ENCODE peak calls at places on chromosomes 13 and 19, in ten cellular contexts. One of them, this sample, is unnamed.

GRCh38 chr19:41575998-41576397 is at the start of gene CEACAM21:
- DNase-seq in Peyer's patch: peak
- DNase-seq in IMR-90: no peak
- DNase-seq in stomach: peak
- DNase-seq in erythroblast: no peak
- DNase-seq in tibial nerve: no peak
- DNase-seq in HCT116: no peak
- DNase-seq in thyroid gland: peak
- DNase-seq in lower leg skin: peak
- DNase-seq in transverse colon: peak
- DNase-seq in this sample: no peak

GRCh38 chr19:15449620-15450527 is at the start of gene WIZ:
- DNase-seq in Peyer's patch: peak
- DNase-seq in IMR-90: peak
- DNase-seq in stomach: peak
- DNase-seq in erythroblast: peak
- DNase-seq in tibial nerve: peak
- DNase-seq in HCT116: no peak
- DNase-seq in thyroid gland: peak
- DNase-seq in lower leg skin: peak
- DNase-seq in transverse colon: peak
- DNase-seq in this sample: peak

GRCh38 chr19:1509589-1510441 is 3.0 kb downstream of the ADAMTSL5 start:
- DNase-seq in Peyer's patch: no peak
- DNase-seq in IMR-90: no peak
- DNase-seq in stomach: no peak
- DNase-seq in erythroblast: no peak
- DNase-seq in tibial nerve: no peak
- DNase-seq in HCT116: no peak
- DNase-seq in thyroid gland: no peak
- DNase-seq in lower leg skin: no peak
- DNase-seq in transverse colon: no peak
- DNase-seq in this sample: no peak

GRCh38 chr13:75762066-75762937 is 126.2 kb downstream of the LMO7 start:
- DNase-seq in Peyer's patch: peak
- DNase-seq in IMR-90: peak
- DNase-seq in stomach: peak
- DNase-seq in erythroblast: no peak
- DNase-seq in tibial nerve: no peak
- DNase-seq in HCT116: no peak
- DNase-seq in thyroid gland: peak
- DNase-seq in lower leg skin: peak
- DNase-seq in transverse colon: no peak
- DNase-seq in this sample: no peak

GRCh38 chr13:42747399-42747873 is 33.9 kb upstream of the FAM216B start:
- DNase-seq in Peyer's patch: peak
- DNase-seq in IMR-90: peak
- DNase-seq in stomach: no peak
- DNase-seq in erythroblast: no peak
- DNase-seq in tibial nerve: no peak
- DNase-seq in HCT116: no peak
- DNase-seq in thyroid gland: no peak
- DNase-seq in lower leg skin: no peak
- DNase-seq in transverse colon: no peak
- DNase-seq in this sample: no peak

GRCh38 chr13:109141716-109142115 is 512.3 kb downstream of the MYO16 start:
- DNase-seq in Peyer's patch: no peak
- DNase-seq in IMR-90: no peak
- DNase-seq in stomach: no peak
- DNase-seq in erythroblast: no peak
- DNase-seq in tibial nerve: no peak
- DNase-seq in HCT116: no peak
- DNase-seq in thyroid gland: no peak
- DNase-seq in lower leg skin: no peak
- DNase-seq in transverse colon: no peak
- DNase-seq in this sample: no peak

GRCh38 chr19:8135946-8136618 is 13.3 kb downstream of the FBN3 start:
- DNase-seq in Peyer's patch: no peak
- DNase-seq in IMR-90: no peak
- DNase-seq in stomach: no peak
- DNase-seq in erythroblast: no peak
- DNase-seq in tibial nerve: no peak
- DNase-seq in HCT116: no peak
- DNase-seq in thyroid gland: no peak
- DNase-seq in lower leg skin: no peak
- DNase-seq in transverse colon: no peak
- DNase-seq in this sample: no peak

GRCh38 chr19:31715249-31715944 is 366.2 kb upstream of the TSHZ3 start:
- DNase-seq in Peyer's patch: no peak
- DNase-seq in IMR-90: no peak
- DNase-seq in stomach: no peak
- DNase-seq in erythroblast: no peak
- DNase-seq in tibial nerve: peak
- DNase-seq in HCT116: no peak
- DNase-seq in thyroid gland: no peak
- DNase-seq in lower leg skin: no peak
- DNase-seq in transverse colon: no peak
- DNase-seq in this sample: no peak

GRCh38 chr13:109323338-109323737 is 463.0 kb downstream of the IRS2 start:
- DNase-seq in Peyer's patch: no peak
- DNase-seq in IMR-90: no peak
- DNase-seq in stomach: no peak
- DNase-seq in erythroblast: no peak
- DNase-seq in tibial nerve: no peak
- DNase-seq in HCT116: no peak
- DNase-seq in thyroid gland: no peak
- DNase-seq in lower leg skin: no peak
- DNase-seq in transverse colon: no peak
- DNase-seq in this sample: no peak

GRCh38 chr13:79171131-79172061 is 234.7 kb downstream of the RBM26 start:
- DNase-seq in Peyer's patch: no peak
- DNase-seq in IMR-90: no peak
- DNase-seq in stomach: no peak
- DNase-seq in erythroblast: no peak
- DNase-seq in tibial nerve: no peak
- DNase-seq in HCT116: no peak
- DNase-seq in thyroid gland: no peak
- DNase-seq in lower leg skin: no peak
- DNase-seq in transverse colon: no peak
- DNase-seq in this sample: no peak

GRCh38 chr19:2488405-2488941 is 12.5 kb downstream of the GADD45B start:
- DNase-seq in Peyer's patch: peak
- DNase-seq in IMR-90: no peak
- DNase-seq in stomach: no peak
- DNase-seq in erythroblast: no peak
- DNase-seq in tibial nerve: no peak
- DNase-seq in HCT116: no peak
- DNase-seq in thyroid gland: peak
- DNase-seq in lower leg skin: no peak
- DNase-seq in transverse colon: peak
- DNase-seq in this sample: no peak

GRCh38 chr19:18304194-18304495 is 18.7 kb downstream of the LSM4 start:
- DNase-seq in Peyer's patch: no peak
- DNase-seq in IMR-90: no peak
- DNase-seq in stomach: no peak
- DNase-seq in erythroblast: no peak
- DNase-seq in tibial nerve: no peak
- DNase-seq in HCT116: no peak
- DNase-seq in thyroid gland: no peak
- DNase-seq in lower leg skin: no peak
- DNase-seq in transverse colon: no peak
- DNase-seq in this sample: no peak

GRCh38 chr13:21458816-21459701 is at the start of gene ZDHHC20:
- DNase-seq in Peyer's patch: peak
- DNase-seq in IMR-90: peak
- DNase-seq in stomach: peak
- DNase-seq in erythroblast: peak
- DNase-seq in tibial nerve: peak
- DNase-seq in HCT116: no peak
- DNase-seq in thyroid gland: peak
- DNase-seq in lower leg skin: peak
- DNase-seq in transverse colon: peak
- DNase-seq in this sample: peak

GRCh38 chr13:21465710-21466160 is 6.6 kb upstream of the ZDHHC20 start:
- DNase-seq in Peyer's patch: no peak
- DNase-seq in IMR-90: no peak
- DNase-seq in stomach: peak
- DNase-seq in erythroblast: no peak
- DNase-seq in tibial nerve: no peak
- DNase-seq in HCT116: no peak
- DNase-seq in thyroid gland: no peak
- DNase-seq in lower leg skin: no peak
- DNase-seq in transverse colon: peak
- DNase-seq in this sample: no peak

GRCh38 chr13:21458457-21458815 is 667 bp downstream of the ZDHHC20 start:
- DNase-seq in Peyer's patch: peak
- DNase-seq in IMR-90: no peak
- DNase-seq in stomach: peak
- DNase-seq in erythroblast: peak
- DNase-seq in tibial nerve: no peak
- DNase-seq in HCT116: no peak
- DNase-seq in thyroid gland: peak
- DNase-seq in lower leg skin: peak
- DNase-seq in transverse colon: peak
- DNase-seq in this sample: peak

GRCh38 chr13:21466527-21466926 is 7.4 kb upstream of the ZDHHC20 start:
- DNase-seq in Peyer's patch: no peak
- DNase-seq in IMR-90: no peak
- DNase-seq in stomach: peak
- DNase-seq in erythroblast: no peak
- DNase-seq in tibial nerve: no peak
- DNase-seq in HCT116: no peak
- DNase-seq in thyroid gland: no peak
- DNase-seq in lower leg skin: no peak
- DNase-seq in transverse colon: no peak
- DNase-seq in this sample: no peak

GRCh38 chr13:21463424-21463823 is 4.3 kb upstream of the ZDHHC20 start:
- DNase-seq in Peyer's patch: no peak
- DNase-seq in IMR-90: no peak
- DNase-seq in stomach: no peak
- DNase-seq in erythroblast: no peak
- DNase-seq in tibial nerve: no peak
- DNase-seq in HCT116: no peak
- DNase-seq in thyroid gland: no peak
- DNase-seq in lower leg skin: no peak
- DNase-seq in transverse colon: no peak
- DNase-seq in this sample: no peak
- TF ChIP-seq POLR2A in Peyer's patch: no peak
- TF ChIP-seq POLR2A in IMR-90: no peak
- TF ChIP-seq POLR2A in stomach: no peak
- TF ChIP-seq POLR2A in erythroblast: no peak
- TF ChIP-seq POLR2A in tibial nerve: no peak
- TF ChIP-seq POLR2A in HCT116: no peak
- TF ChIP-seq POLR2A in thyroid gland: no peak
- TF ChIP-seq POLR2A in lower leg skin: no peak
- TF ChIP-seq POLR2A in transverse colon: no peak
- TF ChIP-seq POLR2A in this sample: no peak

DNA sequence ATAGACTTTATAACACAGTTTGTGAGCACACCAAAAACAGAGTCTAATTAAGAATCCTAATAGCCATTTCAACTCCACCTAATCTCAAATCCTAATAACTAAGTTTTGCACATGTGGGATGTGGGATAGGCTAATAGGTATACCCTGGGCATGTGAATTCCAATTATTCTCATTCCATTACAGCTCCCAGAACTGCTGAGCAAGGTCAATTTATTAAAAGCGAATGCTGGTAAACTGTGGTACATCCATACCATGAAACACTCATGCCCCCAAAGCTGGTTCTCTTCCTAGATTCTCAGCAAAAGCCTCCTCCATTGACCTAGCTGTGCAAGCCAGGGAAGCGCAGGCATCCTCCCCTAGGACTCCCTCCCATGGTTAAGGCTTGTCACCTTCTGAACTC is 113.8 kb downstream of the USP12 start:
- DNase-seq in Peyer's patch: no peak
- DNase-seq in IMR-90: no peak
- DNase-seq in stomach: no peak
- DNase-seq in erythroblast: no peak
- DNase-seq in tibial nerve: no peak
- DNase-seq in HCT116: no peak
- DNase-seq in thyroid gland: no peak
- DNase-seq in lower leg skin: no peak
- DNase-seq in transverse colon: no peak
- DNase-seq in this sample: no peak
- TF ChIP-seq POLR2A in Peyer's patch: no peak
- TF ChIP-seq POLR2A in IMR-90: no peak
- TF ChIP-seq POLR2A in stomach: no peak
- TF ChIP-seq POLR2A in erythroblast: no peak
- TF ChIP-seq POLR2A in tibial nerve: no peak
- TF ChIP-seq POLR2A in HCT116: no peak
- TF ChIP-seq POLR2A in thyroid gland: no peak
- TF ChIP-seq POLR2A in lower leg skin: no peak
- TF ChIP-seq POLR2A in transverse colon: no peak
- TF ChIP-seq POLR2A in this sample: no peak

GRCh38 chr19:46600393-46601317 is 475 bp upstream of the CALM3 start:
- DNase-seq in Peyer's patch: peak
- DNase-seq in IMR-90: peak
- DNase-seq in stomach: peak
- DNase-seq in erythroblast: peak
- DNase-seq in tibial nerve: peak
- DNase-seq in HCT116: peak
- DNase-seq in thyroid gland: peak
- DNase-seq in lower leg skin: peak
- DNase-seq in transverse colon: peak
- DNase-seq in this sample: peak
- TF ChIP-seq POLR2A in Peyer's patch: peak
- TF ChIP-seq POLR2A in IMR-90: peak
- TF ChIP-seq POLR2A in stomach: no peak
- TF ChIP-seq POLR2A in erythroblast: peak
- TF ChIP-seq POLR2A in tibial nerve: no peak
- TF ChIP-seq POLR2A in HCT116: peak
- TF ChIP-seq POLR2A in thyroid gland: no peak
- TF ChIP-seq POLR2A in lower leg skin: no peak
- TF ChIP-seq POLR2A in transverse colon: peak
- TF ChIP-seq POLR2A in this sample: peak

DNA sequence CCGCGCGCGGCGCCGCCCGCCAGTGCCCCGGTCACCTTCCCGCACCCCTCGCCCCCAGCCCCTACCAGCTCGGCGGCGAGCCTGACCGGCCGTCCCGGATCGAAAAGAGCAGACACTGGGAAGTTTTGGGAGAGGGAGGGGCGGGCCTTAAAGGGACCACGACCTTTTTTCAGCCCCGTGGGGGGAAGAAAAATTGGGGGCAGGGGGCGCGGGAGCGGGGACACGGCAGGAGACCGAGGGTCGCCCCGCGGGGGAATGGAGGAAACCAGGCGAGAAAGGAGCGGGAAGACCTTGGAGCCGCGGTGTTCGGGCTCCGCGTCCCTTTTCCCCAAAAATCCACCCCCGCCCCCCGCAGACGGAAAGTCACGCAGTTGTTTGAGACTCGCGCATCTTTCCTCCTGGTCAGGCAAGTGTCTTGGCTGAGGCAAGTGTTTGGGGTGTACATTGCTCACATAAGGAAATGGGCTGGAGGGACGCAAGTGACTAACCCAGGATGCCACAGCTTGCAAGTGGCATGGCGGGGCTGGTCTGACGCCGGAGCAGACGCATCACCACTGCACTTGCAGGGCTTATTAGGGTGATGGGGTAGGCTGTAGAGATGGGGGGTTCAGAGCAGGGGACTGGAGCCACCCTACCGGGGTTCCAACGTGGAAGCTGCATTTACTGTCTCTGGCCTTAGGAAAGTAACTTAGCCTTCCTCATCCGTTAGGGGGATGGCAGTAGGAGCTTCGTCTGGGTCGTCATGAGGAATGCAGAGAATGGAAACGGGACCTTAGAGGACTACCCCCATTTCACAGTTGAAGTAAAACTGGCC is 2.7 kb upstream of the HNRNPL start:
- DNase-seq in Peyer's patch: peak
- DNase-seq in IMR-90: peak
- DNase-seq in stomach: peak
- DNase-seq in erythroblast: peak
- DNase-seq in tibial nerve: peak
- DNase-seq in HCT116: no peak
- DNase-seq in thyroid gland: peak
- DNase-seq in lower leg skin: peak
- DNase-seq in transverse colon: peak
- DNase-seq in this sample: peak
- TF ChIP-seq POLR2A in Peyer's patch: no peak
- TF ChIP-seq POLR2A in IMR-90: peak
- TF ChIP-seq POLR2A in stomach: no peak
- TF ChIP-seq POLR2A in erythroblast: peak
- TF ChIP-seq POLR2A in tibial nerve: no peak
- TF ChIP-seq POLR2A in HCT116: no peak
- TF ChIP-seq POLR2A in thyroid gland: no peak
- TF ChIP-seq POLR2A in lower leg skin: no peak
- TF ChIP-seq POLR2A in transverse colon: peak
- TF ChIP-seq POLR2A in this sample: peak